ENCODE peak calls at places on chromosomes 4 and X, in six cellular contexts. O, Y, U, K, S and F are unnamed samples.
A peak's percentile ranks its signal among the peaks of the same experiment; 100 is the strongest.

GRCh38 chr4:154123897-154124296 is 335.0 kb upstream of the SFRP2 start:
- DNase-seq in O (no peak), Y (no peak), U (no peak), K (no peak), S (no peak), F (no peak)

GRCh38 chrX:151713859-151714258 is 2.0 kb upstream of the FATE1 start:
- DNase-seq in O (peak; percentile 55), Y (peak; percentile 0), U (peak; percentile 2), K (no peak), S (no peak), F (no peak)

GRCh38 chr4:168585168-168586091 is 88.6 kb downstream of the PALLD start:
- DNase-seq in O (peak; percentile 38), Y (peak; percentile 20), U (peak; percentile 63), K (peak; percentile 53), S (no peak), F (peak; percentile 54)

GRCh38 chr4:41509411-41510008 is 28.4 kb upstream of the LIMCH1 start:
- DNase-seq in O (no peak), Y (no peak), U (no peak), K (no peak), S (no peak), F (no peak)

GRCh38 chr4:184433258-184433892 is 41.0 kb downstream of the IRF2 start:
- DNase-seq in O (no peak), Y (no peak), U (no peak), K (no peak), S (no peak), F (no peak)

GRCh38 chr4:99885063-99885664 is 9.1 kb downstream of the LAMTOR3 start:
- DNase-seq in O (peak; percentile 35), Y (peak; percentile 21), U (peak; percentile 22), K (no peak), S (no peak), F (no peak)

GRCh38 chrX:83101961-83102360 is 406.1 kb upstream of the POU3F4 start:
- DNase-seq in O (no peak), Y (no peak), U (no peak), K (no peak), S (no peak), F (no peak)

GRCh38 chr4:78020677-78021076 is 36.4 kb upstream of the FRAS1 start:
- DNase-seq in O (no peak), Y (peak; percentile 36), U (no peak), K (no peak), S (no peak), F (no peak)

GRCh38 chr4:43453058-43453457 is 560.5 kb downstream of the GRXCR1 start:
- DNase-seq in O (no peak), Y (no peak), U (no peak), K (no peak), S (no peak), F (no peak)

GRCh38 chr4:124202106-124202505 is 510.4 kb downstream of the ANKRD50 start:
- DNase-seq in O (no peak), Y (no peak), U (no peak), K (no peak), S (no peak), F (no peak)

GRCh38 chr4:146282662-146283061 is 68.3 kb downstream of the REELD1 start:
- DNase-seq in O (no peak), Y (no peak), U (no peak), K (no peak), S (no peak), F (no peak)

GRCh38 chrX:17403231-17403691 is 28.3 kb downstream of the NHS start:
- DNase-seq in O (no peak), Y (no peak), U (no peak), K (no peak), S (no peak), F (no peak)

GRCh38 chr4:120685756-120686278 is 236.7 kb downstream of the PRDM5 start:
- DNase-seq in O (no peak), Y (no peak), U (no peak), K (no peak), S (no peak), F (no peak)

GRCh38 chrX:70022608-70023007 is 27.1 kb downstream of the AWAT2 start:
- DNase-seq in O (no peak), Y (no peak), U (no peak), K (no peak), S (no peak), F (no peak)

GRCh38 chr4:54032558-54033135 is 31.8 kb downstream of the CHIC2 start:
- DNase-seq in O (no peak), Y (no peak), U (no peak), K (no peak), S (no peak), F (no peak)

GRCh38 chr4:34953145-34953799 is 1291.0 kb downstream of the ARAP2 start:
- DNase-seq in O (no peak), Y (peak; percentile 58), U (peak; percentile 65), K (peak; percentile 29), S (no peak), F (no peak)

GRCh38 chrX:37746268-37746931 is 33.5 kb upstream of the CYBB start:
- DNase-seq in O (no peak), Y (no peak), U (no peak), K (no peak), S (peak; percentile 72), F (no peak)

GRCh38 chrX:19373034-19373891 is 29.5 kb downstream of the PDHA1 start:
- DNase-seq in O (no peak), Y (no peak), U (no peak), K (no peak), S (no peak), F (no peak)

GRCh38 chrX:124300412-124300811 is 32.0 kb upstream of the TEX13D start:
- DNase-seq in O (no peak), Y (no peak), U (no peak), K (no peak), S (no peak), F (no peak)

GRCh38 chr4:187149229-187149628 is 425.6 kb upstream of the FAT1 start:
- DNase-seq in O (no peak), Y (no peak), U (no peak), K (no peak), S (no peak), F (no peak)

GRCh38 chr4:65089666-65090065 is 580.6 kb downstream of the EPHA5 start:
- DNase-seq in O (no peak), Y (no peak), U (no peak), K (no peak), S (no peak), F (no peak)

GRCh38 chr4:75841641-75842520 is 60.4 kb downstream of the PPEF2 start:
- DNase-seq in O (peak; percentile 34), Y (peak; percentile 78), U (no peak), K (no peak), S (no peak), F (no peak)

GRCh38 chrX:31543565-31544125 is 471.8 kb upstream of the FTHL17 start:
- DNase-seq in O (no peak), Y (no peak), U (no peak), K (no peak), S (no peak), F (no peak)

GRCh38 chrX:50629774-50630173 is 159.1 kb upstream of the DGKK start:
- DNase-seq in O (no peak), Y (no peak), U (no peak), K (no peak), S (no peak), F (no peak)

GRCh38 chr4:109682875-109683274 is 20.4 kb downstream of the CASP6 start:
- DNase-seq in O (no peak), Y (no peak), U (no peak), K (no peak), S (no peak), F (no peak)

GRCh38 chrX:49208399-49208798 is 8.4 kb upstream of the SYP start:
- DNase-seq in O (no peak), Y (no peak), U (no peak), K (no peak), S (no peak), F (no peak)

GRCh38 chr4:153448003-153448731 is 18.0 kb upstream of the TMEM131L start:
- DNase-seq in O (no peak), Y (no peak), U (no peak), K (no peak), S (no peak), F (no peak)

GRCh38 chr4:168199262-168199957 is 107.1 kb downstream of the ANXA10 start:
- DNase-seq in O (no peak), Y (no peak), U (no peak), K (no peak), S (no peak), F (no peak)

GRCh38 chrX:13180807-13181206 is 136.4 kb upstream of the FAM9C start:
- DNase-seq in O (no peak), Y (no peak), U (no peak), K (no peak), S (no peak), F (no peak)

GRCh38 chrX:136694491-136695087 is 46.6 kb downstream of the CD40LG start:
- DNase-seq in O (peak; percentile 48), Y (peak; percentile 10), U (peak; percentile 8), K (no peak), S (no peak), F (no peak)

GRCh38 chr4:35541146-35541887 is 703.0 kb downstream of the ARAP2 start:
- DNase-seq in O (no peak), Y (no peak), U (no peak), K (no peak), S (no peak), F (no peak)

GRCh38 chrX:15498741-15499140 is 1.9 kb upstream of the BMX start:
- DNase-seq in O (no peak), Y (no peak), U (no peak), K (no peak), S (no peak), F (no peak)

GRCh38 chr4:177638871-177639270 is 196.6 kb upstream of the AGA start:
- DNase-seq in O (no peak), Y (no peak), U (no peak), K (no peak), S (no peak), F (peak; percentile 2)
- TF ChIP-seq ZNF274 in O (no peak), Y (no peak), U (no peak), K (no peak), S (no peak), F (no peak)

GRCh38 chr4:8385611-8386010 is 54.9 kb downstream of the ACOX3 start:
- DNase-seq in O (no peak), Y (no peak), U (no peak), K (no peak), S (no peak), F (no peak)
- H3K36me3 ChIP-seq in O (no peaks in the 10 kb centered on the region), Y (no peaks in the 10 kb centered on the region), U (no peaks in the 10 kb centered on the region), K (no peaks in the 10 kb centered on the region), S (no peaks in the 10 kb centered on the region), F (peaks cover 59% of the 10 kb centered on the region)

GRCh38 chr4:10524196-10524833 is 67.1 kb upstream of the ZNF518B start:
- DNase-seq in O (no peak), Y (no peak), U (no peak), K (no peak), S (no peak), F (no peak)
- TF ChIP-seq ZNF274 in O (no peak), Y (no peak), U (no peak), K (no peak), S (no peak), F (no peak)

DNA sequence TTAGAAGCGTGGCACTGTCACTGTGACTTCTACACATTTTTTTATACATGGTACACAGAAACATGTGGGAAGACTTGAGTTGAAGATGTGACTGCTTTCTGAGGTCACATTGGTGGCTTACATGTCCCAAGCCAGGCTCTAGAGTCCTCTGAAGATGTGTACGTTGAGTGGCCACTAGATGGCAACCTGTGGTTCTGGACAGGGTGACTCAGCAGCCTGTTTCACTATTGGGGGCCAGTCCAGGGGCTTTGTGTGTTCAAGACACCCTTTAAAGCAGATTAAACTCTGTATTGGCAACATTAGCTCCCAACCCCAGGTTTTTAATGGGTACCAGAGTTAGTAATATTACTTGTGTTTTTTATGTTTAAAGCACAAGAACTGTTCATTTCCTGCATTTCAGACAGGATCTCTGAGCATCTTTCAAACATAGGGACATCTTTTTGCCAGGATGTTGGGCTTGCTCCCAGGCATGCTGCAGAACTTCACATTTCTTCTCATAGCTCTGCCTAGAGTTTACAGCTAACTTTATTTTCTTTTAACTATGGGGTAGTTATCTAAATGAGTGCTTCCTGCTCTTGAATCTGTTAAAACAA is 53.0 kb downstream of the DCUN1D4 start:
- DNase-seq in O (peak; percentile 79), Y (peak; percentile 77), U (peak; percentile 45), K (no peak), S (peak; percentile 34), F (peak; percentile 48)
- H3K36me3 ChIP-seq in O (peaks cover 68% of the 10 kb centered on the region), Y (peaks cover 31% of the 10 kb centered on the region), U (peaks cover 10% of the 10 kb centered on the region), K (peaks cover 3% of the 10 kb centered on the region), S (peaks cover 4% of the 10 kb centered on the region), F (peaks cover 33% of the 10 kb centered on the region)